ENCODE peak calls at places on chromosomes 3 and 15, in four cellular contexts. C is RPMI7951, Q is neural crest cell, K is NCI-H345. V is an unnamed sample.

GRCh38 chr15:81001180-81002003 is 669 bp downstream of the TLNRD1 start:
- DNase-seq in C (peak), Q (peak), K (peak), V (peak)

GRCh38 chr15:86870846-86871245 is 791.2 kb downstream of the AGBL1 start:
- DNase-seq in C (peak), Q (no peak), K (no peak), V (no peak)

GRCh38 chr3:125116311-125117069 is 60.7 kb upstream of the HEG1 start:
- DNase-seq in C (peak), Q (no peak), K (no peak), V (peak)

GRCh38 chr15:41940441-41940857 is 31.9 kb downstream of the EHD4 start:
- DNase-seq in C (peak), Q (no peak), K (no peak), V (peak)

GRCh38 chr3:38334656-38335055 is 11.9 kb upstream of the XYLB start:
- DNase-seq in C (peak), Q (no peak), K (no peak), V (peak)

GRCh38 chr3:114454592-114455251 is 160.9 kb downstream of the TIGIT start:
- DNase-seq in C (no peak), Q (peak), K (peak), V (no peak)

GRCh38 chr15:80776420-80777045 is 2.6 kb upstream of the CEMIP start:
- DNase-seq in C (peak), Q (peak), K (peak), V (peak)

GRCh38 chr3:140595295-140595694 is 82.6 kb upstream of the TRIM42 start:
- DNase-seq in C (peak), Q (no peak), K (no peak), V (peak)

GRCh38 chr3:76470285-76470684 is 569.6 kb upstream of the ROBO2 start:
- DNase-seq in C (no peak), Q (no peak), K (no peak), V (peak)

GRCh38 chr15:93973287-93973686 is 258.1 kb upstream of the MCTP2 start:
- DNase-seq in C (no peak), Q (no peak), K (no peak), V (no peak)

GRCh38 chr15:92693922-92694331 is 38.4 kb upstream of the FAM174B start:
- DNase-seq in C (peak), Q (peak), K (peak), V (peak)

GRCh38 chr3:125137432-125138033 is 75.0 kb downstream of the SLC12A8 start:
- DNase-seq in C (peak), Q (no peak), K (no peak), V (peak)

GRCh38 chr3:57060089-57060829 is at the start of gene SPATA12:
- DNase-seq in C (peak), Q (peak), K (peak), V (peak)

GRCh38 chr3:39809181-39809994 is at the start of gene MYRIP:
- DNase-seq in C (no peak), Q (peak), K (peak), V (no peak)

GRCh38 chr15:39285066-39285465 is 295.8 kb upstream of the THBS1 start:
- DNase-seq in C (peak), Q (no peak), K (no peak), V (no peak)

GRCh38 chr15:79967331-79968182 is 3.4 kb downstream of the BCL2A1 start:
- DNase-seq in C (no peak), Q (no peak), K (no peak), V (no peak)